ENCODE peak calls at places on chromosomes 11 and 22, in seven cellular contexts. W is colonic mucosa, H is breast epithelium, D is tibial artery, U is fibroblast of lung, P is adipocyte, I is heart right ventricle. M is an unnamed sample. For H3K27me3 and H3K9me3, the result is how much of the 10 kb centered on the place peaks cover.

GRCh38 chr22:39292561-39293074 is 26.8 kb downstream of the RPL3 start:
- DNase-seq in W (peak), H (peak), D (peak), U (peak), P (peak), I (peak), M (peak)

GRCh38 chr11:78851883-78852586 is 277.4 kb upstream of the NARS2 start:
- DNase-seq in W (no peak), H (no peak), D (no peak), U (no peak), P (no peak), I (no peak), M (no peak)

GRCh38 chr22:40620464-40621046 is 16.0 kb downstream of the MRTFA start:
- DNase-seq in W (no peak), H (no peak), D (no peak), U (peak), P (no peak), I (no peak), M (no peak)

GRCh38 chr11:46906596-46906995 is 11.8 kb downstream of the LRP4 start:
- DNase-seq in W (no peak), H (no peak), D (no peak), U (peak), P (peak), I (no peak), M (peak)

GRCh38 chr22:39729141-39729934 is 158.8 kb downstream of the CACNA1I start:
- DNase-seq in W (no peak), H (no peak), D (peak), U (no peak), P (no peak), I (no peak), M (no peak)

GRCh38 chr11:20158597-20159257 is 1.5 kb downstream of the DBX1 start:
- DNase-seq in W (no peak), H (peak), D (no peak), U (peak), P (peak), I (peak), M (peak)

GRCh38 chr11:84384637-84385227 is 1098.6 kb upstream of the CCDC90B start:
- DNase-seq in W (peak), H (no peak), D (peak), U (peak), P (peak), I (peak), M (peak)

GRCh38 chr11:74647404-74647803 is 55.0 kb downstream of the POLD3 start:
- DNase-seq in W (no peak), H (no peak), D (no peak), U (peak), P (no peak), I (no peak), M (no peak)

GRCh38 chr11:70700871-70701270 is 302.5 kb downstream of the CTTN start:
- DNase-seq in W (no peak), H (no peak), D (no peak), U (no peak), P (no peak), I (no peak), M (no peak)

GRCh38 chr11:36684840-36685800 is 87.1 kb upstream of the RAG2 start:
- DNase-seq in W (no peak), H (no peak), D (no peak), U (no peak), P (no peak), I (no peak), M (no peak)

GRCh38 chr22:45552580-45553332 is 50.1 kb downstream of the FBLN1 start:
- DNase-seq in W (peak), H (no peak), D (peak), U (peak), P (peak), I (peak), M (peak)

GRCh38 chr11:64637346-64638016 is 46.5 kb downstream of the SLC22A12 start:
- DNase-seq in W (no peak), H (no peak), D (no peak), U (no peak), P (peak), I (no peak), M (no peak)
- H3K27me3 ChIP-seq in W (under half), H (under half), D (under half), U (under half), P (under half), I (half or more), M (under half)

GRCh38 chr11:3996651-3997050 is 97.9 kb upstream of the RRM1 start:
- DNase-seq in W (no peak), H (no peak), D (no peak), U (no peak), P (no peak), I (no peak), M (no peak)
- H3K9me3 ChIP-seq in W (under half), H (under half), D (under half), U (under half), P (under half), I (under half), M (under half)

DNA sequence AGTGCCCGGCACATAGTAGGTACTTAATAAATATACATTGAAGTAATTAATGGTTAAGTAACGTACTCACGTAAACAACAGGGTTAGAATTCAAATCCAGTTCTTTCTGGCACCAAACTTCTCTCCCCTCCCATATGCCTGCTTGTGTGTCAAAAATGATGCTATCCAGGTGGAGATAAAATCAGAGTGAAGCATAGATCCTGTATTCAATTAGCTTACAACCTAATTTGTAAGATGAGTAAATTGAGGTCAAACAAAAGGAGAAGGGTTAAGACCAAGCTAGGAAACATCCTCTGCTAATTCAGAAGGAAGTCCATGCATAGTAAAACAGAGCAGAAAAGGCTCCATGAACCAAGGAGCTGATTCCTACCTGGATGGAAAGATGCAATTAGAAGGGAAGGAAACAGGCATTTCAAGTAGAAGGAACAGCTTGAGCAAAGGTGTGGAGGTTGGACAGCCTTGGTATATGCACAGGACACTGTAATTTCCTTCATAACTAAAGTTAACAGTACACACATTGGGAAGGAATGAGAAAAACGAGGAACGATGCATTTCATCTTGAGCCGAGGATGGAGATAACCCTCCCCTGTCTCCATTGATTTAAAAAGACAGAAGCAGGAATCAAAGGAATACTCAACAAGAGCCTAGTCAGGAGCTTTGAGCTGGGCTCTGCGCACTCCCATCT is 2.1 kb upstream of the PRG2 start:
- DNase-seq in W (no peak), H (no peak), D (no peak), U (no peak), P (no peak), I (no peak), M (no peak)
- H3K27me3 ChIP-seq in W (under half), H (under half), D (under half), U (under half), P (under half), I (under half), M (under half)

DNA sequence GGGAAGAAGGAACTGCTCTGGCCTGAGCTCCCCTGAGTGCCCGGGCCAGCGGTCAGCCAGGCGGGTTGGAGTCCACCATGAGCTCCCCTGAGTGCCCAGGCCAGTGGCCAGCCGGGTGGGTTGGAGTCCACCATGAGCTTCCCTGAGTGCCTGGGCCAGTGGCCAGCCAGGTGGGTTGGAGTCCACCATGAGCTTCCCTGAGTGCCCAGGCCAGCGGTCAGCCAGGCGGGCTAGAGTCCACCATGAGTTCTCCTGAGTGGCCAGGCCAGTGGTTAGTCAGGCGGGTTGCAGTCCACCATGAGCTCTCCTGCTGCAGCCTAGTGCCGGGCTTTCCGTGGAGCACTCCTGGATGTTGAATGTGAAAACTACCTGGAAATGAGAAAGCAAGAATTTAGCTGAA is 844.0 kb downstream of the TBC1D22A start:
- DNase-seq in W (no peak), H (peak), D (peak), U (no peak), P (no peak), I (no peak), M (no peak)
- H3K9me3 ChIP-seq in W (under half), H (under half), D (under half), U (under half), P (under half), I (under half), M (under half)

GRCh38 chr11:1446623-1447022 is 40.0 kb downstream of the MOB2 start:
- DNase-seq in W (no peak), H (no peak), D (no peak), U (no peak), P (no peak), I (no peak), M (no peak)
- H3K27me3 ChIP-seq in W (under half), H (under half), D (under half), U (under half), P (under half), I (under half), M (under half)

DNA sequence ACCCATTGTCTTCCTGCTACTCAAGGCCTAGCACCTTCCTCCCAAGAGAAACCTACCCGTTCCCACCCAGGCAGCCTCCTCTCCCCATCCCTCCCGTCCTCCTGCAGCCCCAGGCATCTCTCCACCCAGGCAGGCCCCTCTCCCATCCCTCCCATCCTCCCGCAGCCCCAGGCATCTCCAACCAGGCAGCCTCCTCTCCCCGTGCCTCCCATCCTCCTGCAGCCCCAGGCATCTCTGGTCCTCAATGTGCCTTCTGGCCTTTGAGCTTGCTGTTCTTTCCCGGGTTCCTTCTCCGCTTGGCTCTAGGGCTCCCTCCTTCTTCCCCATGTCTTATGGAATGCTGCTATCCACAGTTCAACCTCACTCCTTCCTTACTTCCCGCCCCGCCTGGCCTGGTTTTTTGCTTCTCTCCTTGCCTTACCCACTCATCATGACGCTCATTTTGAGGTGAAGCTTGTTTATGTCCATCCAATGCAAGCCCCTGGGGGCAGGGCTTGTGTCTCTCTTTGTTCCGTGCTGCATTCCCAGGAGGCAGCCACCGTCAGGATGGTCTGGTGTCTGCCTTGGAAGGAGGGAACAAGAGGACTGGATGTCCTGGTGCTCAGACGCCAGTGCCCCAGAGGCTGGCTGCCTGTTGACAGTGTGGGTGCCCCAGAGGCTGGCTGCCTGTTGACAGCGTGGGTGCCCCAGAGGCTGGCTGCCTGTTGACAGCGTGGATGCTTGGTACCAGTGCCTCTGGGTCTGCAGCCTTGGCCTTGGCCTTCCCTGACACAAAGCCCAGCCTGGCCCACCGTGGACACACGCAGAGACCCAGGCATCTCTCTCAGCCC is 815.7 kb downstream of the BRD1 start:
- DNase-seq in W (peak), H (peak), D (peak), U (no peak), P (no peak), I (no peak), M (peak)
- H3K9me3 ChIP-seq in W (under half), H (under half), D (under half), U (under half), P (under half), I (under half), M (under half)

GRCh38 chr11:134606251-134606650 is 194.2 kb upstream of the B3GAT1 start:
- DNase-seq in W (no peak), H (no peak), D (no peak), U (no peak), P (no peak), I (no peak), M (no peak)
- H3K27me3 ChIP-seq in W (under half), H (under half), D (under half), U (under half), P (under half), I (under half), M (under half)

M was measured in testis.